ENCODE peak calls at places on chromosomes 3 and 15, in eight cellular contexts. One of them, this sample, is unnamed.

GRCh38 chr15:80876034-80876433 is 96.9 kb downstream of the CEMIP start:
- DNase-seq in AG09309: no peak
- DNase-seq in brain microvascular endothelial cell: no peak
- DNase-seq in suprapubic skin: no peak
- DNase-seq in aorta: no peak
- DNase-seq in NT2/D1: no peak
- DNase-seq in fibroblast of mammary gland: no peak
- DNase-seq in adipocyte: no peak
- DNase-seq in this sample: no peak

GRCh38 chr3:66423791-66424190 is 77.0 kb downstream of the LRIG1 start:
- DNase-seq in fibroblast of mammary gland: peak; percentile 94
- DNase-seq in brain microvascular endothelial cell: peak; percentile 82
- DNase-seq in AG09309: peak; percentile 71
- DNase-seq in suprapubic skin: no peak
- DNase-seq in aorta: no peak
- DNase-seq in adipocyte: peak; percentile 55
- DNase-seq in NT2/D1: no peak
- DNase-seq in this sample: no peak

GRCh38 chr15:38528279-38528678 is 36.3 kb downstream of the RASGRP1 start:
- DNase-seq in suprapubic skin: no peak
- DNase-seq in adipocyte: peak; percentile 61
- DNase-seq in AG09309: peak; percentile 42
- DNase-seq in NT2/D1: no peak
- DNase-seq in aorta: no peak
- DNase-seq in brain microvascular endothelial cell: peak; percentile 52
- DNase-seq in fibroblast of mammary gland: peak; percentile 54
- DNase-seq in this sample: no peak

GRCh38 chr3:96814581-96815567 is at the start of gene EPHA6:
- DNase-seq in AG09309: no peak
- DNase-seq in NT2/D1: no peak
- DNase-seq in suprapubic skin: no peak
- DNase-seq in adipocyte: peak; percentile 3
- DNase-seq in aorta: peak; percentile 81
- DNase-seq in fibroblast of mammary gland: no peak
- DNase-seq in brain microvascular endothelial cell: no peak
- DNase-seq in this sample: no peak

GRCh38 chr3:11478167-11478566 is 165.5 kb downstream of the VGLL4 start:
- DNase-seq in fibroblast of mammary gland: no peak
- DNase-seq in brain microvascular endothelial cell: no peak
- DNase-seq in suprapubic skin: no peak
- DNase-seq in NT2/D1: no peak
- DNase-seq in AG09309: no peak
- DNase-seq in aorta: no peak
- DNase-seq in adipocyte: no peak
- DNase-seq in this sample: no peak

GRCh38 chr15:92614301-92614700 is 41.3 kb downstream of the FAM174B start:
- DNase-seq in AG09309: no peak
- DNase-seq in brain microvascular endothelial cell: no peak
- DNase-seq in fibroblast of mammary gland: no peak
- DNase-seq in NT2/D1: no peak
- DNase-seq in suprapubic skin: peak; percentile 43
- DNase-seq in aorta: no peak
- DNase-seq in adipocyte: no peak
- DNase-seq in this sample: no peak

GRCh38 chr15:27865926-27866325 is 233.2 kb downstream of the OCA2 start:
- DNase-seq in adipocyte: no peak
- DNase-seq in AG09309: no peak
- DNase-seq in aorta: no peak
- DNase-seq in NT2/D1: no peak
- DNase-seq in fibroblast of mammary gland: no peak
- DNase-seq in suprapubic skin: no peak
- DNase-seq in brain microvascular endothelial cell: no peak
- DNase-seq in this sample: no peak

GRCh38 chr3:178795349-178795748 is 259.1 kb downstream of the KCNMB2 start:
- DNase-seq in aorta: no peak
- DNase-seq in AG09309: no peak
- DNase-seq in adipocyte: no peak
- DNase-seq in suprapubic skin: no peak
- DNase-seq in NT2/D1: no peak
- DNase-seq in brain microvascular endothelial cell: no peak
- DNase-seq in fibroblast of mammary gland: no peak
- DNase-seq in this sample: no peak

DNA sequence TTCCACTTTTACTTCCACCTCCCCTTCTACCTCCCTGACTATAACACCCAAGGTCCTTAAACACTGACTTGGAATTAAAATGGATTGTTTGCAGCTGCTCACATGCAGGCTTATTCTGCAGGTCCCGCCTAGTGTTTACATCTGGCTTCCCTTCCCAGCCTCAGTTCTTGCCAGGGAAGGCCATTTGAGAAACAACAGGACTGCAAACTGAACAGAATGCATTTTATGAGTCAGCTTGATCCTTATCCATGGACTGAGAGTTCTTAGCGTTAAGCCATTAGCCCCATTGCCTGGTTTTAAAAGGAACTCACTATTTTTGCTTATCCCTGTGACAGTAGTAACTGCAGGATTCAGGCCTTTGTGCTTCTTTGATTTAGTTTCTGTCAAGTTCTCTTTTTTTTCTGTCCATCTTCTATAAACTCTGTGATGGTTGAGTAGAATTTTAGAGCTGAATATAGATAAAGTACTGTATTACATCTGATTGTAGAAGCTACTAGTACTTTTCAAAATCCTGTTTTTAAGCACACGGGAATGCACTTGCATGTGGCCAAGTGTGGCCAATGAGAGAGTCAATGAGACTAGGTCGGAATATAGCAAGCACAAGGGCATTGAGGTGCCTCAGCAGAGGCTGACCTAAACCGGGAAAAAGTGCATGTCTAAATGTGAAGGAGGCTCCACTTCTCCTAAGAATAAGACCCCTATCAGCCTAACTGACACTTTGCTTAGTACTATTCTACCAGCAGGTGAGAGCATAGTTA is 106.4 kb downstream of the TUSC7 start:
- DNase-seq in AG09309: no peak
- DNase-seq in NT2/D1: peak; percentile 6
- DNase-seq in aorta: no peak
- DNase-seq in adipocyte: peak; percentile 79
- DNase-seq in brain microvascular endothelial cell: no peak
- DNase-seq in suprapubic skin: no peak
- DNase-seq in fibroblast of mammary gland: peak; percentile 54
- DNase-seq in this sample: no peak
- H3K4me3 ChIP-seq in AG09309: no peak overlapping the region
- H3K4me3 ChIP-seq in NT2/D1: no peak overlapping the region
- H3K4me3 ChIP-seq in aorta: no peak overlapping the region
- H3K4me3 ChIP-seq in adipocyte: no peak overlapping the region
- H3K4me3 ChIP-seq in brain microvascular endothelial cell: no peak overlapping the region
- H3K4me3 ChIP-seq in suprapubic skin: no peak overlapping the region
- H3K4me3 ChIP-seq in fibroblast of mammary gland: no peak overlapping the region
- H3K4me3 ChIP-seq in this sample: no peak overlapping the region

GRCh38 chr3:134029256-134029733 is 430 bp downstream of the SLCO2A1 start:
- DNase-seq in suprapubic skin: no peak
- DNase-seq in fibroblast of mammary gland: no peak
- DNase-seq in aorta: no peak
- DNase-seq in NT2/D1: no peak
- DNase-seq in brain microvascular endothelial cell: no peak
- DNase-seq in AG09309: no peak
- DNase-seq in adipocyte: peak; percentile 43
- DNase-seq in this sample: no peak

GRCh38 chr3:134029734-134030381 is at the start of gene SLCO2A1:
- DNase-seq in aorta: peak; percentile 85
- DNase-seq in NT2/D1: no peak
- DNase-seq in fibroblast of mammary gland: peak; percentile 17
- DNase-seq in suprapubic skin: peak; percentile 75
- DNase-seq in AG09309: no peak
- DNase-seq in brain microvascular endothelial cell: no peak
- DNase-seq in adipocyte: peak; percentile 70
- DNase-seq in this sample: no peak

GRCh38 chr3:134027631-134028030 is 2.1 kb downstream of the SLCO2A1 start:
- DNase-seq in adipocyte: no peak
- DNase-seq in aorta: no peak
- DNase-seq in brain microvascular endothelial cell: no peak
- DNase-seq in AG09309: no peak
- DNase-seq in suprapubic skin: no peak
- DNase-seq in fibroblast of mammary gland: no peak
- DNase-seq in NT2/D1: no peak
- DNase-seq in this sample: no peak

GRCh38 chr3:134030382-134030753 is 643 bp upstream of the SLCO2A1 start:
- DNase-seq in fibroblast of mammary gland: no peak
- DNase-seq in NT2/D1: no peak
- DNase-seq in brain microvascular endothelial cell: no peak
- DNase-seq in AG09309: no peak
- DNase-seq in aorta: no peak
- DNase-seq in adipocyte: no peak
- DNase-seq in suprapubic skin: peak; percentile 52
- DNase-seq in this sample: no peak

DNA sequence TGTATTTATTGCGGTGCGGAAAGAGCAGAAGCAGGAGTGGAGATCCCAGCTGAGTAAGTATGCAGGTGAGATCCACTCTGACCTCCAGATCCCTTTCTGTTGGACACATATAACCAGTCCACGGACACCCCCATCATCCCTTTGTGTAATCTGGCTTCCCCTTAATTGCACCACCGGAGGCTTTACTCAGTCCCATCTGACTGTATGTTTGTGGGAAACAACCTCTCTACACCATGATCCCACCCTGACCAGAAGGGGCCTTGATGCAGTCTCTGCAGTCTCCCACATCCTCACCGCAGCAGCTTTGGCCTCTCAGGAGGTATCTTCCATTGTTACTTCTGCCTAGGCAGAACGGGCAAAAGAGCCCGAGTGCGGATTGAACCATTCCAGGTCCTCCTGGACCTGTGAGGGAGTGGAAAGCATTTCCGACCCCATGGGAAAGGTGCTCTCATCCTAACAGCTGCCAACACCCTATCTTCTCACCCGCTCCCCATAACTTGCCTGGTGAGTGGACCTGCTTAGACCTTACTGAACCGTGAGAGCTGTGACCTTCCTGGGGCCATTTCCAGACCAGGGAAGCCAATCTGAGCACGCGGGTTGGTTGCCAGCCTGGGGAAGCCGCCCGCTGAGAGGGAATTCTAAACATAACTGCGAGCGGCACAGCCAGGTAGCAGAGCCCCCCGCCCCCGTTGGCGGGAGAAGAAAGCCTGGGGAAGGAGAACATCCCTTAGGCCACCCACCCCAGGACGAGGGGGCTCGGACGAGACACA is 1.1 kb downstream of the SLCO2A1 start:
- DNase-seq in adipocyte: no peak
- DNase-seq in NT2/D1: no peak
- DNase-seq in AG09309: no peak
- DNase-seq in suprapubic skin: no peak
- DNase-seq in aorta: no peak
- DNase-seq in brain microvascular endothelial cell: no peak
- DNase-seq in fibroblast of mammary gland: no peak
- DNase-seq in this sample: no peak
- H3K4me3 ChIP-seq in adipocyte: peak overlapping the region; percentile 83
- H3K4me3 ChIP-seq in NT2/D1: peak overlapping the region; percentile 49
- H3K4me3 ChIP-seq in AG09309: no peak overlapping the region
- H3K4me3 ChIP-seq in suprapubic skin: peak overlapping the region; percentile 69
- H3K4me3 ChIP-seq in aorta: no peak overlapping the region
- H3K4me3 ChIP-seq in brain microvascular endothelial cell: peak overlapping the region; percentile 54
- H3K4me3 ChIP-seq in fibroblast of mammary gland: no peak overlapping the region
- H3K4me3 ChIP-seq in this sample: peak overlapping the region; percentile 63

GRCh38 chr3:186094696-186095095 is 14.2 kb downstream of the ETV5 start:
- DNase-seq in brain microvascular endothelial cell: no peak
- DNase-seq in fibroblast of mammary gland: no peak
- DNase-seq in NT2/D1: no peak
- DNase-seq in suprapubic skin: no peak
- DNase-seq in adipocyte: no peak
- DNase-seq in AG09309: no peak
- DNase-seq in aorta: no peak
- DNase-seq in this sample: no peak

GRCh38 chr3:186088335-186088734 is 20.6 kb downstream of the ETV5 start:
- DNase-seq in fibroblast of mammary gland: no peak
- DNase-seq in NT2/D1: no peak
- DNase-seq in AG09309: no peak
- DNase-seq in brain microvascular endothelial cell: no peak
- DNase-seq in aorta: no peak
- DNase-seq in suprapubic skin: no peak
- DNase-seq in adipocyte: no peak
- DNase-seq in this sample: no peak

GRCh38 chr3:186092360-186093070 is 16.4 kb downstream of the ETV5 start:
- DNase-seq in aorta: no peak
- DNase-seq in suprapubic skin: no peak
- DNase-seq in fibroblast of mammary gland: no peak
- DNase-seq in AG09309: no peak
- DNase-seq in NT2/D1: no peak
- DNase-seq in adipocyte: no peak
- DNase-seq in brain microvascular endothelial cell: no peak
- DNase-seq in this sample: no peak

GRCh38 chr3:186093271-186093900 is 15.5 kb downstream of the ETV5 start:
- DNase-seq in brain microvascular endothelial cell: no peak
- DNase-seq in AG09309: no peak
- DNase-seq in fibroblast of mammary gland: no peak
- DNase-seq in adipocyte: no peak
- DNase-seq in aorta: no peak
- DNase-seq in suprapubic skin: no peak
- DNase-seq in NT2/D1: no peak
- DNase-seq in this sample: no peak

DNA sequence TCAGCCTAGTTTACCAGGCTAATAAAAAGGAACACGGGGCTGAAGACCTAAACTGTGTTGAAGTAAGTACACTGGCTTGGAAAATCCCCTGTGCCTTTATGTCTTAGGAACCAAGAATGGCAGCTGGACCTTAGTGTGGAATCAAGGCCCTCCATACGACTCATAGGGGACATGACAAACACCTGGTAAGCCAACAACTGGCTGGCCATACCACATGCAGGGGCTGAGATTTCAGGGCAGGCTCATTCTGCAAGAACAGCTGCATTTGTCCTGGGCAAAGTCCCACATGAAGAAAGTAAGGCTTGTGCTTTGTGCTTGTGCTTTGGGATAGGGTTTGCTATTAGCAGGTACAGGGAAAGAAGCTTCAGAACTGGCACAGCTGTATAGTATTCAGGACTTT is 18.0 kb downstream of the ETV5 start:
- DNase-seq in brain microvascular endothelial cell: no peak
- DNase-seq in AG09309: no peak
- DNase-seq in adipocyte: no peak
- DNase-seq in NT2/D1: no peak
- DNase-seq in suprapubic skin: no peak
- DNase-seq in fibroblast of mammary gland: no peak
- DNase-seq in aorta: no peak
- DNase-seq in this sample: no peak
- H3K4me3 ChIP-seq in brain microvascular endothelial cell: no peak overlapping the region
- H3K4me3 ChIP-seq in AG09309: no peak overlapping the region
- H3K4me3 ChIP-seq in adipocyte: no peak overlapping the region
- H3K4me3 ChIP-seq in NT2/D1: no peak overlapping the region
- H3K4me3 ChIP-seq in suprapubic skin: no peak overlapping the region
- H3K4me3 ChIP-seq in fibroblast of mammary gland: no peak overlapping the region
- H3K4me3 ChIP-seq in aorta: no peak overlapping the region
- H3K4me3 ChIP-seq in this sample: no peak overlapping the region

GRCh38 chr15:85688703-85689102 is 106.0 kb downstream of the KLHL25 start:
- DNase-seq in NT2/D1: no peak
- DNase-seq in brain microvascular endothelial cell: no peak
- DNase-seq in fibroblast of mammary gland: no peak
- DNase-seq in adipocyte: no peak
- DNase-seq in aorta: no peak
- DNase-seq in AG09309: no peak
- DNase-seq in suprapubic skin: no peak
- DNase-seq in this sample: no peak

GRCh38 chr15:85687329-85687728 is 107.4 kb downstream of the KLHL25 start:
- DNase-seq in fibroblast of mammary gland: no peak
- DNase-seq in adipocyte: no peak
- DNase-seq in AG09309: no peak
- DNase-seq in NT2/D1: no peak
- DNase-seq in suprapubic skin: no peak
- DNase-seq in brain microvascular endothelial cell: no peak
- DNase-seq in aorta: no peak
- DNase-seq in this sample: no peak

GRCh38 chr15:85690546-85691226 is 104.0 kb downstream of the KLHL25 start:
- DNase-seq in adipocyte: no peak
- DNase-seq in suprapubic skin: no peak
- DNase-seq in fibroblast of mammary gland: no peak
- DNase-seq in NT2/D1: no peak
- DNase-seq in brain microvascular endothelial cell: no peak
- DNase-seq in AG09309: no peak
- DNase-seq in aorta: no peak
- DNase-seq in this sample: no peak

GRCh38 chr15:85691350-85692240 is 103.1 kb downstream of the KLHL25 start:
- DNase-seq in brain microvascular endothelial cell: no peak
- DNase-seq in aorta: no peak
- DNase-seq in AG09309: no peak
- DNase-seq in fibroblast of mammary gland: no peak
- DNase-seq in adipocyte: no peak
- DNase-seq in suprapubic skin: no peak
- DNase-seq in NT2/D1: no peak
- DNase-seq in this sample: no peak

DNA sequence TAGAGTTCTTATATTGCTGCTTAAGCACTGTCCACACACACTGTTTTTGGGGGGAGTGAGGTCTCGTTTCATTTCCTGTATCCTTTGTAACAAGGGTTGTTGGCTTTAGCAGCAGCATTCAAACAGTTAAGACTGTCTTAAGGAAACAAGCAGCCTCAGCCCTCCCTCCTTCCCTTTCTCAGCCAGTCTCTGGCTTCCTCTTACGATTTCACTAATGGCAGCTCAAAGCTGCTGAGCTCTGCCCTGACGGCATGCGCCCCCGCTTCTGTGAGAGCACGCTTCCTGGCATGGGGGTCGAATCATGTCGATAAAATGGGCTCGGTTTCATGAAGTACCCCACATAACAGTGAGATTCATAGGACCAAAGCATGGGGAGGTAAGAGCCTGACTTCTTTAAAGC is 105.0 kb downstream of the KLHL25 start:
- DNase-seq in adipocyte: peak; percentile 39
- DNase-seq in brain microvascular endothelial cell: peak; percentile 49
- DNase-seq in suprapubic skin: no peak
- DNase-seq in NT2/D1: peak; percentile 66
- DNase-seq in aorta: no peak
- DNase-seq in AG09309: no peak
- DNase-seq in fibroblast of mammary gland: peak; percentile 72
- DNase-seq in this sample: peak; percentile 51
- H3K4me3 ChIP-seq in adipocyte: peak overlapping the region; percentile 88
- H3K4me3 ChIP-seq in brain microvascular endothelial cell: peak overlapping the region; percentile 39
- H3K4me3 ChIP-seq in suprapubic skin: peak overlapping the region; percentile 41
- H3K4me3 ChIP-seq in NT2/D1: peak overlapping the region; percentile 22
- H3K4me3 ChIP-seq in aorta: peak overlapping the region; percentile 47
- H3K4me3 ChIP-seq in AG09309: peak overlapping the region; percentile 17
- H3K4me3 ChIP-seq in fibroblast of mammary gland: peak overlapping the region; percentile 8
- H3K4me3 ChIP-seq in this sample: peak overlapping the region; percentile 10